ENCODE peak calls at places on chromosome 6, in nine cellular contexts. U is lung, V is A549, B is H7, F is cardiac fibroblast, N is stomach, X is GM12878, T is brain microvascular endothelial cell, H is foreskin fibroblast. S is an unnamed sample.

GRCh38 chr6:18405477-18406293 is 18.5 kb downstream of the RNF144B start:
- DNase-seq in B (no peak), H (peak), F (peak), U (no peak), X (no peak), T (peak), N (no peak), V (peak), S (no peak)

GRCh38 chr6:105810105-105810921 is 275.8 kb upstream of the PRDM1 start:
- DNase-seq in H (peak), V (peak), X (no peak), N (no peak), U (peak), T (peak), F (peak), B (no peak), S (no peak)

GRCh38 chr6:14924126-14925024 is 321.5 kb upstream of the JARID2 start:
- DNase-seq in X (no peak), H (peak), T (no peak), N (no peak), B (peak), V (no peak), U (no peak), F (no peak), S (peak)

GRCh38 chr6:26305097-26305841 is 59.7 kb upstream of the BTN3A2 start:
- DNase-seq in X (no peak), T (peak), V (no peak), N (peak), F (peak), H (peak), B (no peak), U (no peak), S (peak)

GRCh38 chr6:35496851-35497570 is at the start of gene TEAD3:
- DNase-seq in N (peak), V (peak), T (peak), U (peak), X (no peak), B (peak), F (peak), H (peak), S (peak)

GRCh38 chr6:149929422-149929821 is 6.5 kb upstream of the RAET1G start:
- DNase-seq in N (no peak), U (no peak), F (no peak), X (no peak), V (no peak), H (no peak), T (no peak), B (peak), S (no peak)

GRCh38 chr6:10407018-10407673 is 7.7 kb downstream of the TFAP2A start:
- DNase-seq in H (peak), T (no peak), B (no peak), U (no peak), X (no peak), N (no peak), F (no peak), V (no peak), S (no peak)

GRCh38 chr6:42136508-42137191 is 5.8 kb downstream of the C6orf132 start:
- DNase-seq in N (peak), U (no peak), T (peak), H (peak), F (peak), V (peak), B (peak), X (peak), S (peak)

GRCh38 chr6:68778356-68779020 is 143.4 kb downstream of the ADGRB3 start:
- DNase-seq in V (no peak), T (peak), N (no peak), B (peak), F (peak), H (peak), U (no peak), X (no peak), S (no peak)

GRCh38 chr6:113855500-113856010 is 1.6 kb upstream of the MARCKS start:
- DNase-seq in H (peak), U (no peak), T (no peak), B (no peak), F (peak), V (peak), N (no peak), X (no peak), S (peak)

GRCh38 chr6:44254957-44255808 is 2.1 kb downstream of the SLC35B2 start:
- DNase-seq in F (no peak), H (peak), B (peak), X (no peak), U (no peak), T (no peak), V (peak), N (no peak), S (peak)
- H3K4me3 ChIP-seq in F (no peak), H (no peak), B (no peak), X (peak), U (no peak), T (no peak), V (peak), N (no peak), S (peak)

DNA sequence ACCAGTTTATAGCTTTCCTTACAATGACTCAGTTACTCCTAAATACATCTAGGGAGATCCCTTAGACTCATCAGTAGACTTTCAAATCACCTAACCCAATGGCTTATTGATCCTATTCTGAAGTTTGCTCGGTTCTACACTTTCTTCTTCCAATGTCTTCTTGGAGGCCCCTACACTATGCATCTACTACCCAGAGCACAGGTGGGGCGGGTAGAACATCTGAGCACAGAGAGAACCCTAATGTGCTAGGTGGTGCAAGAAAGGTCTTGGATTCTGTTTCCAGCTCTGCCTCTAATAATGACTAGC is 58.8 kb upstream of the PIM1 start:
- DNase-seq in B (no peak), N (no peak), T (no peak), F (no peak), V (no peak), H (no peak), U (no peak), X (no peak), S (no peak)
- H3K4me3 ChIP-seq in B (no peak), N (no peak), T (no peak), F (no peak), V (no peak), H (no peak), U (no peak), X (no peak), S (no peak)

GRCh38 chr6:170165085-170165484 is 125.8 kb downstream of the DLL1 start:
- DNase-seq in V (no peak), U (no peak), T (no peak), N (no peak), F (peak), H (no peak), B (no peak), X (no peak), S (no peak)
- H3K4me3 ChIP-seq in V (no peak), U (no peak), T (no peak), N (no peak), F (no peak), H (no peak), B (no peak), X (no peak), S (no peak)

GRCh38 chr6:167934426-167934864 is 63.0 kb upstream of the KIF25 start:
- DNase-seq in U (no peak), H (no peak), F (no peak), X (no peak), V (no peak), B (no peak), N (peak), T (no peak), S (no peak)

GRCh38 chr6:167933847-167934246 is 63.6 kb upstream of the KIF25 start:
- DNase-seq in X (no peak), H (no peak), T (no peak), N (no peak), V (no peak), B (no peak), F (no peak), U (no peak), S (no peak)

GRCh38 chr6:167932468-167933276 is 64.8 kb upstream of the KIF25 start:
- DNase-seq in X (no peak), N (no peak), B (no peak), U (no peak), H (peak), T (peak), F (no peak), V (peak), S (peak)

GRCh38 chr6:167930300-167930699 is 67.2 kb upstream of the KIF25 start:
- DNase-seq in N (no peak), H (peak), V (no peak), F (peak), T (peak), X (no peak), B (no peak), U (no peak), S (no peak)

GRCh38 chr6:167933290-167933689 is 64.2 kb upstream of the KIF25 start:
- DNase-seq in X (no peak), F (no peak), N (no peak), U (no peak), H (no peak), T (no peak), B (no peak), V (no peak), S (no peak)
- H3K4me3 ChIP-seq in X (no peak), F (no peak), N (no peak), U (no peak), H (no peak), T (no peak), B (no peak), V (no peak), S (no peak)

DNA sequence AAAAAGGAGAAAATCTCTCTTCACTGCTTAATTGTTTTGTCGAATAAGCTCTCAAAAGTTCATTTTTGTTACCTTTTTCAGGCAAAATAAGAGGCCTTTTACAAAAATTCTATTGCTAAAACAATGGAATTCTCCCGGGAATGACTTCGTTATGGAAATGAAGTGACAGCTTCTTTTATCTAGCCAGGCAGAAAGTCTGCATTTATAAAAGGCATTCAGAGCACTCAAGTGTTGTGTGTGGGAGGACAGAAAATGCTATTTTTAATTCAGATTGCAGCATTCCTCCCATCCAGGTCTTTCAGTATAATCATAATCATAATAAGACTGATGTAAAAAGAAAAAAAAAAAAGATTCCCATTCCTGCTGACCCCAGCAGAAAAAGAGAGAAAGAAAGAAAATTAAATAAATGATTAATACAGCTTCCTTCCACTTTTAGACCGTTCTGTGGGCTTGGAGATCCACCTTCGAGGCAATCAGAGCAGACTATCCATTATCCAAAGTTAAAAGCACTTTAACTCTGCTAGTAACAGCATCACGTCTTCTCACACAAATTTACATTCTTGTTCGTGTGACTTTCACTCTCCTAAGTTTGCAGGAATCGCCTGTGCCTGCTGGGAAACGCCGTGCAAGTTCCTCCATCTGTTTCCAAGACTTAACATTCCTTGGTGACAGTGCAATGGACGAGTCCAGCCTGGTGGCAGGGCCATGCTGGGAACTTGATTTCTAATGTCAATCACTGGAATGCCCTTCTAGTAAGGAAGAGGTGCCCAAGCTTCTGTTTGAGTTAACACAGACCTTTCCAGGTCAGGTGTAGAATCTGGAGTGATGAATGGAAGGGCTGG is 258.8 kb downstream of the GMPR start:
- DNase-seq in T (no peak), U (no peak), F (peak), X (no peak), B (no peak), H (peak), V (no peak), N (no peak), S (no peak)
- H3K4me3 ChIP-seq in T (no peak), U (no peak), F (no peak), X (no peak), B (no peak), H (no peak), V (no peak), N (no peak), S (no peak)

S was measured in trophoblast cell.